ENCODE peak calls at places on chromosomes 4 and X, in four cellular contexts. Q, O, H and Y are unnamed samples.

GRCh38 chrX:69153060-69153730 is 12.1 kb downstream of the PJA1 start:
- DNase-seq in Q (peak; percentile 15), O (peak; percentile 34), H (no peak), Y (no peak)

GRCh38 chr4:110614173-110614948 is 8.5 kb downstream of the PITX2 start:
- DNase-seq in Q (no peak), O (no peak), H (no peak), Y (no peak)

GRCh38 chrX:111519215-111519614 is 7.8 kb downstream of the SERTM2 start:
- DNase-seq in Q (peak; percentile 22), O (no peak), H (no peak), Y (no peak)

GRCh38 chrX:10356979-10357378 is 200.2 kb downstream of the CLCN4 start:
- DNase-seq in Q (no peak), O (no peak), H (no peak), Y (no peak)

GRCh38 chr4:61561028-61561427 is 360.9 kb downstream of the ADGRL3 start:
- DNase-seq in Q (no peak), O (no peak), H (no peak), Y (no peak)

GRCh38 chr4:133147922-133148689 is 988 bp upstream of the PCDH10 start:
- DNase-seq in Q (peak; percentile 46), O (no peak), H (no peak), Y (no peak)

GRCh38 chr4:37770016-37770415 is 56.5 kb upstream of the PGM2 start:
- DNase-seq in Q (no peak), O (no peak), H (no peak), Y (no peak)

GRCh38 chr4:140256335-140256734 is 102.4 kb upstream of the MAML3 start:
- DNase-seq in Q (no peak), O (peak; percentile 38), H (peak; percentile 3), Y (no peak)

GRCh38 chr4:7416745-7417432 is 17.8 kb downstream of the PSAPL1 start:
- DNase-seq in Q (peak; percentile 2), O (no peak), H (no peak), Y (no peak)

GRCh38 chrX:48720580-48721240 is 24.2 kb downstream of the SUV39H1 start:
- DNase-seq in Q (no peak), O (no peak), H (no peak), Y (no peak)

GRCh38 chr4:143382539-143382938 is 45.9 kb downstream of the GAB1 start:
- DNase-seq in Q (no peak), O (no peak), H (no peak), Y (no peak)

GRCh38 chr4:16205298-16206164 is 20.7 kb downstream of the TAPT1 start:
- DNase-seq in Q (peak; percentile 48), O (peak; percentile 31), H (peak; percentile 28), Y (no peak)

GRCh38 chr4:37948542-37948941 is 11.7 kb upstream of the PTTG2 start:
- DNase-seq in Q (no peak), O (no peak), H (no peak), Y (peak; percentile 13)

GRCh38 chr4:81180916-81181315 is 34.1 kb downstream of the PRKG2 start:
- DNase-seq in Q (no peak), O (no peak), H (no peak), Y (no peak)

GRCh38 chr4:32128549-32128948 is 1408.4 kb downstream of the PCDH7 start:
- DNase-seq in Q (no peak), O (no peak), H (no peak), Y (no peak)
- TF ChIP-seq JUND in Q (no peak), O (no peak), H (no peak), Y (no peak)

DNA sequence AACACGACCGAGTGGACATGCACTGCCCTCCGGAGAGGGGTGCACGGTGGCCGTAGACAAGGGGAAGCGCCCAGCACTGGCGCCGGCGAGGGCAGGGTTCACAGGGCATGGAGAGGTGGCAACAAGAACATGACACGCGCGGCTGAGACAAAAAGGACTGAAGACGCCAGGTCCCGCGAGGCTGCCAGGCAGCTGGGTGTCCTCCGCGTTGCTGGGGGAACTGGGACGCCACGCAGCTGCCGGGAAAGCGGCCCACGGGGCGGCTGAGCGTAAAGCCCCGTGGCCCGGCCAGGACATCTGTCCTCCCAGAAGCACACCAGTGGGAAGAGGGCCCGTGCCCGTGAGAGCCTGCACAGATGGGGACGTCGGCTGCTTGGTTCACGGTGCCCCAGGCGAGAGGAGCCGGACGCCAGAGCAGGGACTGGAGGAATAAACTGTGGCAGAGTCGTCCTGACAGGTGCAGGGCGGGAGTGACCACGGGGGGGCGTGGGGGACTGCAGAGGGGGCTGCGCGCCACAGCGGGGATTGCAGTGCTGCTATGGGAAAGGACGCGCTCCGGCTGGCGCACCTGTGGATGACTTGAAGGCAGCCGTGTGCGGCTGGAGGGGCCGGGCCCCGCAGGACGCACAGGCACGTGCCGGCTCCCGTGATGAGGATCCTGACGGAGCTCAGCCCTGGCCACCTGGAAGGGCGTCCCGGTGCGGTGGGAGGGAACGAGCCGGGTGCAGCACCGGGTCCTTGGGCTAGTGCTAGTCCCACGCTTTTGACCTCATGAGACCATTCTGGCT is 32.1 kb upstream of the GTPBP6 start:
- DNase-seq in Q (no peak), O (no peak), H (no peak), Y (no peak)
- TF ChIP-seq NFIC in Q (no peak), O (no peak), H (no peak), Y (no peak)

GRCh38 chrX:132957211-132958085 is 981 bp downstream of the HS6ST2 start:
- DNase-seq in Q (peak; percentile 76), O (no peak), H (no peak), Y (no peak)
- H3K4me3 ChIP-seq in Q (peak overlapping the region; percentile 48), O (no peak overlapping the region), H (no peak overlapping the region), Y (no peak overlapping the region)

GRCh38 chr4:55762815-55763214 is 56.8 kb upstream of the EXOC1L start:
- DNase-seq in Q (no peak), O (no peak), H (no peak), Y (no peak)

GRCh38 chr4:55765070-55765469 is 54.5 kb upstream of the EXOC1L start:
- DNase-seq in Q (no peak), O (no peak), H (no peak), Y (no peak)

GRCh38 chr4:55770662-55771061 is 48.9 kb upstream of the EXOC1L start:
- DNase-seq in Q (no peak), O (no peak), H (no peak), Y (no peak)

DNA sequence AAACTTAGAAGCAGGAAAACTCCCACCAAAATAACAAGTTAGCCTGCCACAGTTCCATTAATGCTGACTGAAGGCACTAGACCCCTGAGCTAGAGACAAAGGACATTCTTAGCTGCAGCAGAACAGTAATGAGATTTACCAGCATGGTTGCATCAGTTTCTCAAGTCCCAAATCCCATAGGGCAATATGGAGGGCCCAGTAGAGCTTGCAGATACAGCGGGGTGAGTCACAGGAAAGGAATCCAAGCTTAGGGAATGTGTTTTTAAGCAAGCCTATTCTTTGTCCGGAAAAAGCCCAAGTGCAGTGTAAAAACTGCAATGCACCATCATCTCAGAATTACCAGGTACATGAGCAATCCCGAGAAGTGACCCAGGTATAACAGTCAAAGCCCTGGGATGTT is 51.3 kb upstream of the EXOC1L start:
- DNase-seq in Q (no peak), O (peak; percentile 20), H (peak; percentile 23), Y (no peak)
- TF ChIP-seq JUND in Q (peak; percentile 35), O (no peak), H (peak; percentile 88), Y (no peak)

GRCh38 chr4:106546380-106546779 is 177.8 kb upstream of the GIMD1 start:
- DNase-seq in Q (no peak), O (no peak), H (no peak), Y (no peak)

GRCh38 chr4:106551724-106552123 is 183.1 kb upstream of the GIMD1 start:
- DNase-seq in Q (no peak), O (no peak), H (no peak), Y (no peak)

DNA sequence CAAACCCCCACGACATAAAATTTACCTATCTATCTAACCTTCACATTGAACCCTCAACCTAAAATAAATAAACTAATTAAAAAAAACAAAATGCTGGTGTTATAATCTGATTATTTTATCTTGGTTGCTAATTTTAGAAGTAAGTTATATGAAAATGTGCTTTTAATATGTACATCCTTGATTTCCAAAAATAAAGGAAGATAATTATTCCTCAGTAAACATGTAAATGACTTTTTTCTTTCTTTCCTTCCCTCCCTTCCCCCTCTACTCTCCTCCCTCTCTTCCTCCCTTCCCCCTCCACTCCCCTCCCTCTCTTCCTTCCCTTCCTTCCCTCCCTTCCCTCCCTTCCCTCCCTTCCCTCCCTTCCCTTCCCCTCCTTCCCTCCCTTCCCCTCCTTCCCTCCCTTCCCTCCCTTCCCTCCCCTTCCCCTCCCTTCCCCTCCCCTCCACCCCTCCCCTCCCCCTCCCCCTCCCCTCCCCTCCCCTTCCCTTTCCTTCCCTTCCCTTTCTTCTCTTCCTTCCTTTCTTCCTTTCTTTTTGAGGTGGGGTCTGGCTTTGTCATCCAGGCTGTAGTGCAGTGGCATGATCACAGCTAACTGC is 180.0 kb upstream of the GIMD1 start:
- DNase-seq in Q (no peak), O (no peak), H (no peak), Y (no peak)
- TF ChIP-seq NFIC in Q (no peak), O (no peak), H (no peak), Y (no peak)